ENCODE peak calls at places on chromosomes 12 and 14, in ten cellular contexts. C, K, U, A, J, Z, B, E, Y and Q are unnamed samples.

GRCh38 chr12:60494249-60494648 is 898.4 kb downstream of the SLC16A7 start:
- DNase-seq in C (peak), K (peak), U (peak), A (no peak), J (peak), Z (no peak), B (peak), E (peak), Y (no peak), Q (no peak)

GRCh38 chr12:131933387-131933786 is 4.3 kb downstream of the PUS1 start:
- DNase-seq in C (no peak), K (no peak), U (no peak), A (peak), J (no peak), Z (peak), B (no peak), E (no peak), Y (no peak), Q (no peak)

GRCh38 chr14:73913256-73913655 is 26.6 kb downstream of the ZNF410 start:
- DNase-seq in C (no peak), K (no peak), U (no peak), A (no peak), J (peak), Z (no peak), B (no peak), E (no peak), Y (no peak), Q (no peak)

GRCh38 chr12:26226629-26227375 is 31.4 kb downstream of the SSPN start:
- DNase-seq in C (peak), K (no peak), U (no peak), A (peak), J (peak), Z (peak), B (no peak), E (no peak), Y (peak), Q (no peak)

GRCh38 chr12:52069410-52070242 is at the start of gene ATG101:
- DNase-seq in C (peak), K (peak), U (peak), A (peak), J (peak), Z (peak), B (peak), E (peak), Y (peak), Q (peak)

GRCh38 chr12:46524778-46525177 is 152.2 kb upstream of the SLC38A2 start:
- DNase-seq in C (peak), K (no peak), U (no peak), A (no peak), J (peak), Z (peak), B (no peak), E (no peak), Y (peak), Q (peak)

GRCh38 chr14:90087433-90087832 is 25.6 kb downstream of the KCNK13 start:
- DNase-seq in C (no peak), K (peak), U (peak), A (no peak), J (peak), Z (peak), B (no peak), E (no peak), Y (peak), Q (peak)

GRCh38 chr14:65776193-65776592 is 363.7 kb downstream of the FUT8 start:
- DNase-seq in C (no peak), K (no peak), U (no peak), A (no peak), J (no peak), Z (no peak), B (no peak), E (no peak), Y (no peak), Q (no peak)

GRCh38 chr14:69547701-69548348 is 26.8 kb downstream of the CCDC177 start:
- DNase-seq in C (peak), K (no peak), U (no peak), A (peak), J (peak), Z (no peak), B (no peak), E (peak), Y (no peak), Q (no peak)

GRCh38 chr12:116559330-116560080 is at the start of gene MAP1LC3B2:
- DNase-seq in C (peak), K (peak), U (no peak), A (peak), J (peak), Z (peak), B (no peak), E (peak), Y (peak), Q (peak)

GRCh38 chr14:34548472-34548981 is 9.0 kb upstream of the EAPP start:
- DNase-seq in C (no peak), K (no peak), U (no peak), A (no peak), J (no peak), Z (no peak), B (no peak), E (no peak), Y (no peak), Q (no peak)

GRCh38 chr14:81296263-81296923 is 75.6 kb upstream of the GTF2A1 start:
- DNase-seq in C (no peak), K (no peak), U (no peak), A (no peak), J (no peak), Z (no peak), B (no peak), E (no peak), Y (no peak), Q (no peak)

GRCh38 chr12:74641694-74642093 is 104.1 kb downstream of the ATXN7L3B start:
- DNase-seq in C (no peak), K (no peak), U (no peak), A (no peak), J (no peak), Z (peak), B (no peak), E (no peak), Y (no peak), Q (no peak)

GRCh38 chr12:92476844-92477243 is 225.9 kb upstream of the PLEKHG7 start:
- DNase-seq in C (no peak), K (no peak), U (no peak), A (no peak), J (no peak), Z (no peak), B (no peak), E (no peak), Y (no peak), Q (no peak)

GRCh38 chr12:30729547-30729946 is 25.2 kb downstream of the CAPRIN2 start:
- DNase-seq in C (no peak), K (no peak), U (no peak), A (no peak), J (no peak), Z (no peak), B (no peak), E (no peak), Y (no peak), Q (no peak)

GRCh38 chr12:123860369-123860768 is 98.3 kb downstream of the DNAH10 start:
- DNase-seq in C (no peak), K (no peak), U (no peak), A (no peak), J (peak), Z (no peak), B (no peak), E (no peak), Y (no peak), Q (no peak)

GRCh38 chr14:35992816-35993511 is 166.8 kb downstream of the BRMS1L start:
- DNase-seq in C (no peak), K (peak), U (no peak), A (no peak), J (no peak), Z (no peak), B (no peak), E (no peak), Y (no peak), Q (no peak)

GRCh38 chr14:74161526-74162158 is 76.9 kb downstream of the LIN52 start:
- DNase-seq in C (peak), K (no peak), U (no peak), A (no peak), J (no peak), Z (no peak), B (no peak), E (no peak), Y (no peak), Q (no peak)

GRCh38 chr12:98595152-98595988 is 1.9 kb downstream of the SLC25A3 start:
- DNase-seq in C (no peak), K (peak), U (peak), A (no peak), J (peak), Z (no peak), B (no peak), E (no peak), Y (no peak), Q (peak)

GRCh38 chr12:124694250-124694649 is 126.8 kb upstream of the NCOR2 start:
- DNase-seq in C (no peak), K (no peak), U (no peak), A (no peak), J (no peak), Z (peak), B (no peak), E (no peak), Y (no peak), Q (no peak)

GRCh38 chr12:6963741-6964446 is 6.6 kb downstream of the PHB2 start:
- DNase-seq in C (no peak), K (no peak), U (no peak), A (no peak), J (no peak), Z (peak), B (no peak), E (no peak), Y (no peak), Q (no peak)

GRCh38 chr12:64946132-64946829 is 121.8 kb downstream of the TBC1D30 start:
- DNase-seq in C (no peak), K (no peak), U (no peak), A (no peak), J (peak), Z (peak), B (no peak), E (no peak), Y (no peak), Q (peak)

GRCh38 chr14:25055998-25056687 is 6.2 kb upstream of the STXBP6 start:
- DNase-seq in C (no peak), K (no peak), U (no peak), A (no peak), J (peak), Z (no peak), B (no peak), E (no peak), Y (no peak), Q (no peak)

GRCh38 chr14:99541677-99542470 is 60.7 kb downstream of the CCNK start:
- DNase-seq in C (no peak), K (peak), U (no peak), A (no peak), J (no peak), Z (no peak), B (no peak), E (no peak), Y (no peak), Q (no peak)

GRCh38 chr12:49133014-49133413 is 1.8 kb upstream of the TUBA1B start:
- DNase-seq in C (no peak), K (peak), U (no peak), A (no peak), J (peak), Z (no peak), B (no peak), E (no peak), Y (no peak), Q (no peak)

GRCh38 chr12:10136637-10137205 is 6.7 kb upstream of the CLEC7A start:
- DNase-seq in C (no peak), K (no peak), U (no peak), A (no peak), J (no peak), Z (no peak), B (no peak), E (no peak), Y (no peak), Q (no peak)

GRCh38 chr14:100764716-100765115 is 38.0 kb downstream of the DLK1 start:
- DNase-seq in C (no peak), K (no peak), U (no peak), A (no peak), J (no peak), Z (no peak), B (no peak), E (no peak), Y (no peak), Q (no peak)

DNA sequence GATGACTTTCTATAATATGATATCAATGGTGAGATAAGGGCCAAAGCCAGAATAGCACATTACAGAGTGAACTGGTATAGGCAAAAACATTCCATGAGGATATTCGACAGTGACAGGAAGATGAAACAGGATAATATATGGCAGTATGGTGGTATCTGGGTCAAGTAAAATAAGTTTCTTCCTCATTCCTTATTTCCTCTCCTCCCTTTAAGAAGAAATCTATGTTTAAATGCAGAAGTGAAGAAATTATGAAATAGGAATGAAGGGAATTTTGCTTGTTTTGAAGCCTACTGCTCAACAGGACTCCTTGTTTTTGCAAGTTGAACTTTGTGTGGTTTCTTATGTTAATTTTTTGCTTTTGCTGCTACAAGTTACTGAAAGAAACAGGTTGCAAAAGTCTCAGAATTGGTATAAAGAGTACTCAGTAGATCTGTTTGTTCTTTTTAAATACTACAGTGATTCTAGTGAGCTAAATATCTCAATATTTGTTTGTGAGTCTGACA is 7.0 kb downstream of the ACSS3 start:
- DNase-seq in C (no peak), K (no peak), U (no peak), A (no peak), J (no peak), Z (no peak), B (no peak), E (no peak), Y (no peak), Q (no peak)
- H3K4me3 ChIP-seq in C (peak), K (no peak), U (no peak), A (no peak), J (no peak), Z (no peak), B (no peak), E (no peak), Y (no peak), Q (no peak)

DNA sequence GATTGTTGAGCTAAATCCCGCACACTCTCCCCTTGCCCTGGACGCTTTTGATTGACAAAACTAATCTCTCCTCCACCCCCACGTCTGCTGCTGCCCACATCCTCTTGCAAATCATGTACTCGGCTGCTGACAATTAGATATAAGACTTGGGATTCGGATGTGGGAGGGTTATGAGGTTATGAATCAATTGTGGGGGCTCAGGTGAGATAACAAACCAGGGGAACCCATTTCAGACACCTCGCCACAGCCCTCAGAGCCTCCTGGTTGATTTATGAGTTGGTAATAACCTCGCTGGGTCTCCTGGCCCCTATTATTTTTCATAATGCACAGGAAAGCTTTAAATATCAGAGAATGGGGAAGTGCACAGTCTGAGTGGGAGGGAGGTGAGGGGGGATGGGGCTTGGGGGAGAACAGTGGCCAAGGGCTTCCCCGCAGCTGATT is 449.9 kb downstream of the DPF3 start:
- DNase-seq in C (no peak), K (peak), U (no peak), A (no peak), J (no peak), Z (no peak), B (no peak), E (no peak), Y (no peak), Q (no peak)
- H3K4me3 ChIP-seq in C (no peak), K (peak), U (no peak), A (no peak), J (no peak), Z (no peak), B (no peak), E (no peak), Y (no peak), Q (no peak)

DNA sequence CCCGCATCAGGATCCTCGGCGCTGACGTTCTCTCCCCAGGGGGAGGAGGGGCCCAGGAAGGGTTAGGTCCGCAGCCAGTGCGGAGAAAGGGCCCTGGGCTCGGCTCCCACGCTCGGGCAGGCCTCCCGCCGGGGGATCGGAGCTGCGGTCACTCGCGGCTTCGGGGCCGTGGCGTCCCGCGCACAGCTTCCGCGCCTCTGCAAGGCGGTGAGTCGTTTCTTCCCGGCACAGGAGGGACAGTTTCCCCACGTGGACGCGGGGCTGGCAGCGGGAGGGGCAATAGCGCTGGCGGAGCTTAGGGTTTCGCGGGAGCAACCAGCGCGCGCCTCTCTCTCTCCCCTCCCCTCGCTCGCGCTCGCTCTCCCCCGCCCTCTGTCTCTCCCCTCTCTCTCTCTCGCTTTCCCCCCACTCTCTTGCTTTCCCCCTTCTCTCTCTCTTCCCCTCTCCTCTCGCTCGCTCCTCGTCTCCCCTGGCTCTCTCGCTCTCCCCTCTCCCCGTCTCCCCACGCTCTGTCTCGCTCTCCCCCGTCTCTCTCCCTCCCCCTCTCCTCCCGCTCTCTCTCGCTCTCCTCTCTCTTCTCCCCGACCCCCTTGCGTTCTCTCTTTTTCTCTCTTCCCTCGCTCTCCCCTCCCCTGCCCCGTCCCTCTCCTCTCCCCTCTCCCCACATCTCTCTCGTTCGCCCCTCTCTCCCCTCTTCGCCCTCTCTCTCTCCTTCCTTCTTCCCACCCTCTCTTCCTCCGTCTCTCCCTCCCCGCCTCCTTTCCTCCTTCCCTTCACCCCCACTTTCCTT is 12.8 kb upstream of the MAP3K9 start:
- DNase-seq in C (peak), K (peak), U (peak), A (peak), J (peak), Z (peak), B (no peak), E (no peak), Y (peak), Q (peak)
- H3K4me3 ChIP-seq in C (peak), K (peak), U (peak), A (peak), J (peak), Z (peak), B (peak), E (peak), Y (peak), Q (peak)

GRCh38 chr14:60331201-60332045 is 82.4 kb downstream of the PPM1A start:
- DNase-seq in C (peak), K (peak), U (no peak), A (peak), J (peak), Z (peak), B (no peak), E (no peak), Y (peak), Q (no peak)
- H3K4me3 ChIP-seq in C (peak), K (peak), U (peak), A (peak), J (peak), Z (peak), B (peak), E (no peak), Y (no peak), Q (peak)

DNA sequence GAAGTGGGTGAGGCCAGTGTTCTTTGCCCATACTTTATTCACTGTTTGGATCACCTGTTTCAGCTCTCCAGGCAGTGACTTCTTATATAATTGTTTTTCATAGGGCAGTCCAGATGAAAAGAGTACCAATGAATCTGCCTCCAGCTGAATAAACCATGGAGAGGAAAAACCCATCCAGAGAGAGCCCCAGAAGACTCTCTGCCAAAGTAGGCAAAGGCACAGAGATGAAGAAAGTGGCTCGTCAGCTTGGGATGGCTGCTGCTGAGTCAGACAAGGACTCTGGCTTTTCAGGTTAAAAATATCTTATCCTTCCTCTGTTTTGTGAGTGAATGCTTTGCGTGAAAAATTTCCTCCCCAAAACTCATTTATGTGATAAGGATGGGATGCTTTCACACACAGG is 7.5 kb downstream of the CIPC start:
- DNase-seq in C (no peak), K (no peak), U (no peak), A (no peak), J (no peak), Z (no peak), B (no peak), E (no peak), Y (no peak), Q (no peak)
- H3K4me3 ChIP-seq in C (no peak), K (no peak), U (no peak), A (no peak), J (no peak), Z (no peak), B (no peak), E (no peak), Y (no peak), Q (no peak)

DNA sequence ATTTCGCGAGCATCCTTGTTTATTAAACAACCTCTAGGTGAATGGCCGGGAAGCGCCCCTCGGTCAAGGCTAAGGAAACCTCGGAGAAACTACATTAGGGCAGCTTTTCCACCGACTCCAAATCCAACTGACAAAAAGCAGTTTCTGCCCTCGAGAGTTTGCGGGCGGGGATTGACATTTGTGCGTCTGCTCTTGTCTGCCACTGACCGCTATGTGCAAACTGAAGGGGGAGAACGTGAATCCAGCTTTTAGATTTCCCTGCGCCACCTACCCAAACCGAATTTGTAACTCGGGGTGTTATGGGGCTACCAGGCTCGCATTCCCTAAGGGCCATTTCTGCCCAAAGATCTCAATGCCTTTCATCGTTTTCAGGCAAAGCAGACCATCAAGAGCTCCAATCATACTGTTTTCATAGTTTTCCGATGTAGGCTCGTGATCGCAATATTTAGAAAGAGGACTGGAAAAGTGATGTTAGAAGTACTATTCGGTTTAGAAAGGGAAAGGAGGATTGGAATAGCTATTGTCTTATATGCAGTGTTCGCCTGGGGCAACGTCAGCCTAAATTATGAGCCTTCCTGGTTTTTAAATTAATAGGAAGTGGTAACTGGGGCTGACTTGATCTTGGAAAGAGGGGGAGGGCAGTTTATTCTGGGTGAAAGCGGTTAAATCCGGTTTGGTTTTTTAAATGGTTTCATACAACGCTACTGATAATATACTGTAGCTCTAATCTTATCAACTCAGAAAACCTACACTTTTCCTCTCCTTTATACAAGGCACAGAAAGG is 45.4 kb downstream of the BCAT1 start:
- DNase-seq in C (no peak), K (no peak), U (no peak), A (no peak), J (peak), Z (no peak), B (no peak), E (no peak), Y (no peak), Q (no peak)
- H3K4me3 ChIP-seq in C (peak), K (no peak), U (peak), A (peak), J (peak), Z (peak), B (peak), E (no peak), Y (peak), Q (peak)